ENCODE peak calls at places on chromosome 1, in ten cellular contexts. P, S, N, F, C, X, K, B, Z and M are unnamed samples.

GRCh38 chr1:61170328-61171238 is 88.2 kb downstream of the NFIA start:
- DNase-seq in N (no peak), F (no peak), C (no peak), P (peak; percentile 46), B (peak; percentile 33), X (no peak), K (no peak), S (no peak), Z (no peak), M (no peak)

GRCh38 chr1:118821801-118822200 is 166.3 kb downstream of the TBX15 start:
- DNase-seq in N (no peak), S (no peak), P (peak; percentile 62), X (no peak), F (no peak), B (no peak), Z (no peak), K (no peak), C (no peak), M (peak; percentile 3)

GRCh38 chr1:53328009-53328489 is at the start of gene LRP8:
- DNase-seq in X (peak; percentile 71), F (peak; percentile 94), S (peak; percentile 50), B (peak; percentile 81), Z (no peak), N (peak; percentile 28), K (peak; percentile 68), C (peak; percentile 86), P (peak; percentile 90), M (peak; percentile 25)

GRCh38 chr1:174637487-174637886 is 189.7 kb downstream of the GPR52 start:
- DNase-seq in P (no peak), N (no peak), Z (no peak), C (no peak), K (no peak), B (no peak), F (no peak), S (no peak), X (no peak), M (no peak)

GRCh38 chr1:26593385-26593784 is 63.8 kb downstream of the RPS6KA1 start:
- DNase-seq in Z (no peak), C (no peak), P (no peak), F (no peak), X (no peak), N (no peak), S (no peak), B (no peak), K (no peak), M (no peak)

GRCh38 chr1:223419115-223419514 is 25.9 kb downstream of the CCDC185 start:
- DNase-seq in B (no peak), Z (no peak), N (no peak), S (no peak), K (no peak), X (no peak), C (no peak), P (no peak), F (no peak), M (no peak)

GRCh38 chr1:223129229-223129851 is 13.7 kb downstream of the TLR5 start:
- DNase-seq in N (no peak), K (peak; percentile 74), X (peak; percentile 77), S (no peak), B (peak; percentile 35), Z (no peak), F (no peak), C (peak; percentile 79), P (peak; percentile 71), M (no peak)

GRCh38 chr1:157157481-157158190 is 19.4 kb upstream of the ETV3 start:
- DNase-seq in N (no peak), P (peak; percentile 54), Z (no peak), C (no peak), B (no peak), S (no peak), X (no peak), F (no peak), K (no peak), M (no peak)

GRCh38 chr1:156532374-156532773 is 31.8 kb upstream of the MEF2D start:
- DNase-seq in C (no peak), X (no peak), P (no peak), Z (no peak), N (no peak), F (no peak), S (no peak), K (no peak), B (no peak), M (no peak)

GRCh38 chr1:181152892-181153633 is 64.6 kb downstream of the IER5 start:
- DNase-seq in Z (peak; percentile 96), B (no peak), C (peak; percentile 56), S (no peak), X (peak; percentile 74), N (no peak), K (peak; percentile 78), F (no peak), P (peak; percentile 38), M (peak; percentile 65)

GRCh38 chr1:173580081-173580480 is 22.8 kb downstream of the SLC9C2 start:
- DNase-seq in Z (no peak), S (no peak), K (no peak), N (no peak), X (no peak), P (no peak), C (no peak), B (no peak), F (no peak), M (no peak)

GRCh38 chr1:154609398-154610380 is 1.7 kb upstream of the ADAR start:
- DNase-seq in N (no peak), X (no peak), C (no peak), F (no peak), B (peak; percentile 23), K (no peak), S (no peak), Z (no peak), P (peak; percentile 14), M (peak; percentile 52)

GRCh38 chr1:181076852-181077251 is 11.6 kb upstream of the IER5 start:
- DNase-seq in N (no peak), S (no peak), X (no peak), K (no peak), P (no peak), F (no peak), Z (no peak), B (no peak), C (no peak), M (no peak)

GRCh38 chr1:9942399-9942938 is 722 bp downstream of the LZIC start:
- DNase-seq in N (no peak), K (no peak), P (peak; percentile 69), B (peak; percentile 60), F (peak; percentile 32), Z (peak; percentile 46), S (no peak), X (no peak), C (peak; percentile 57), M (peak; percentile 50)

GRCh38 chr1:178819123-178819522 is 51.8 kb downstream of the ANGPTL1 start:
- DNase-seq in F (no peak), N (no peak), Z (no peak), K (no peak), B (no peak), P (no peak), X (no peak), S (no peak), C (no peak), M (no peak)

GRCh38 chr1:33036051-33036525 is 595 bp downstream of the AK2 start:
- DNase-seq in F (no peak), S (no peak), N (no peak), Z (no peak), X (no peak), B (peak; percentile 63), C (peak; percentile 61), P (peak; percentile 13), K (no peak), M (peak; percentile 4)